ENCODE peak calls at places on chromosomes 3 and 15, in seven cellular contexts. T, A, L, D, G, W and N are unnamed samples.

GRCh38 chr15:64844576-64845140 is 2.9 kb downstream of the PLEKHO2 start:
- DNase-seq in D (no peak), T (peak), L (no peak), A (no peak), G (no peak), W (no peak), N (no peak)

GRCh38 chr3:113104746-113105479 is 106.4 kb upstream of the BOC start:
- DNase-seq in T (no peak), D (no peak), W (no peak), G (no peak), A (no peak), L (no peak), N (no peak)

GRCh38 chr15:101357333-101357732 is 62.3 kb upstream of the SNRPA1 start:
- DNase-seq in W (peak), T (no peak), G (peak), D (no peak), A (no peak), L (no peak), N (no peak)

GRCh38 chr3:161455962-161456361 is 40.6 kb upstream of the OTOL1 start:
- DNase-seq in T (no peak), G (no peak), D (no peak), W (no peak), L (no peak), A (no peak), N (no peak)

GRCh38 chr3:13016083-13016725 is 57.0 kb downstream of the IQSEC1 start:
- DNase-seq in W (no peak), A (no peak), T (peak), G (no peak), D (no peak), L (peak), N (peak)

GRCh38 chr15:26166429-26166828 is 303.3 kb upstream of the ATP10A start:
- DNase-seq in W (no peak), D (no peak), L (no peak), G (no peak), T (no peak), A (no peak), N (no peak)

GRCh38 chr3:16808393-16809107 is 76.2 kb upstream of the PLCL2 start:
- DNase-seq in T (no peak), A (no peak), W (no peak), L (no peak), G (no peak), D (no peak), N (no peak)

GRCh38 chr15:89790206-89790605 is 14.1 kb downstream of the MESP2 start:
- DNase-seq in W (no peak), G (no peak), L (no peak), A (no peak), D (no peak), T (peak), N (no peak)

GRCh38 chr3:31356941-31357340 is 175.8 kb upstream of the STT3B start:
- DNase-seq in L (peak), D (no peak), W (no peak), T (no peak), A (no peak), G (peak), N (no peak)

GRCh38 chr3:73391984-73392383 is 232.8 kb downstream of the PDZRN3 start:
- DNase-seq in W (no peak), A (no peak), T (no peak), L (no peak), D (no peak), G (no peak), N (no peak)

GRCh38 chr15:74809242-74809641 is 3.4 kb upstream of the LMAN1L start:
- DNase-seq in G (no peak), T (no peak), D (no peak), L (no peak), A (no peak), W (no peak), N (no peak)

GRCh38 chr15:49382394-49382793 is 40.6 kb upstream of the FGF7 start:
- DNase-seq in T (no peak), L (no peak), G (no peak), A (no peak), W (no peak), D (no peak), N (no peak)

GRCh38 chr15:100863406-100864198 is 16.0 kb upstream of the ALDH1A3 start:
- DNase-seq in T (no peak), L (no peak), D (peak), A (no peak), W (peak), G (no peak), N (no peak)

GRCh38 chr3:125140817-125141595 is 71.5 kb downstream of the SLC12A8 start:
- DNase-seq in A (no peak), D (no peak), T (no peak), L (no peak), G (no peak), W (no peak), N (no peak)

GRCh38 chr3:135503429-135504083 is 462.0 kb upstream of the PPP2R3A start:
- DNase-seq in T (peak), D (peak), W (peak), L (peak), G (peak), A (peak), N (peak)

GRCh38 chr3:58462829-58463180 is 29.1 kb upstream of the KCTD6 start:
- DNase-seq in G (no peak), A (no peak), L (no peak), W (no peak), D (no peak), T (no peak), N (no peak)

GRCh38 chr3:96361241-96361640 is 453.2 kb upstream of the EPHA6 start:
- DNase-seq in L (no peak), W (no peak), G (no peak), T (no peak), D (no peak), A (no peak), N (no peak)

GRCh38 chr3:137988152-137988551 is 21.8 kb upstream of the CLDN18 start:
- DNase-seq in G (no peak), T (no peak), D (no peak), L (no peak), A (no peak), W (no peak), N (no peak)

GRCh38 chr15:41936649-41937567 is 35.4 kb downstream of the EHD4 start:
- DNase-seq in L (peak), T (peak), D (peak), W (no peak), A (no peak), G (no peak), N (no peak)

GRCh38 chr3:49901351-49902339 is 2.0 kb downstream of the MST1R start:
- DNase-seq in W (no peak), D (no peak), T (no peak), G (peak), L (no peak), A (no peak), N (no peak)

GRCh38 chr3:3119393-3119851 is 7.3 kb upstream of the TRNT1 start:
- DNase-seq in D (no peak), T (no peak), A (no peak), G (no peak), L (no peak), W (no peak), N (no peak)

GRCh38 chr3:13316603-13317002 is 103.5 kb downstream of the NUP210 start:
- DNase-seq in G (no peak), T (no peak), A (no peak), W (no peak), D (peak), L (peak), N (no peak)

GRCh38 chr3:193963808-193964516 is 172.0 kb upstream of the HES1 start:
- DNase-seq in T (no peak), L (no peak), D (no peak), G (no peak), A (no peak), W (no peak), N (no peak)

GRCh38 chr3:119575507-119575906 is 3.8 kb upstream of the ADPRH start:
- DNase-seq in T (no peak), A (no peak), G (no peak), D (no peak), W (no peak), L (no peak), N (no peak)

GRCh38 chr3:22960326-22960984 is 242.7 kb upstream of the UBE2E2 start:
- DNase-seq in L (peak), T (peak), A (peak), W (no peak), D (no peak), G (peak), N (no peak)

GRCh38 chr3:112357888-112358287 is 24.9 kb downstream of the CD200 start:
- DNase-seq in G (no peak), D (no peak), L (no peak), W (no peak), T (peak), A (no peak), N (no peak)

GRCh38 chr3:128385080-128385832 is 81.4 kb downstream of the DNAJB8 start:
- DNase-seq in D (no peak), G (no peak), A (peak), W (no peak), T (peak), L (peak), N (peak)

GRCh38 chr3:109927161-109927560 is 589.8 kb upstream of the DPPA4 start:
- DNase-seq in L (no peak), A (no peak), D (no peak), G (peak), W (peak), T (no peak), N (no peak)

GRCh38 chr3:15152166-15152565 is 53.2 kb upstream of the RBSN start:
- DNase-seq in T (no peak), A (no peak), W (no peak), D (no peak), G (no peak), L (no peak), N (no peak)
- H3K27ac ChIP-seq in T (no peak), A (no peak), W (no peak), D (no peak), G (no peak), L (no peak), N (no peak)

DNA sequence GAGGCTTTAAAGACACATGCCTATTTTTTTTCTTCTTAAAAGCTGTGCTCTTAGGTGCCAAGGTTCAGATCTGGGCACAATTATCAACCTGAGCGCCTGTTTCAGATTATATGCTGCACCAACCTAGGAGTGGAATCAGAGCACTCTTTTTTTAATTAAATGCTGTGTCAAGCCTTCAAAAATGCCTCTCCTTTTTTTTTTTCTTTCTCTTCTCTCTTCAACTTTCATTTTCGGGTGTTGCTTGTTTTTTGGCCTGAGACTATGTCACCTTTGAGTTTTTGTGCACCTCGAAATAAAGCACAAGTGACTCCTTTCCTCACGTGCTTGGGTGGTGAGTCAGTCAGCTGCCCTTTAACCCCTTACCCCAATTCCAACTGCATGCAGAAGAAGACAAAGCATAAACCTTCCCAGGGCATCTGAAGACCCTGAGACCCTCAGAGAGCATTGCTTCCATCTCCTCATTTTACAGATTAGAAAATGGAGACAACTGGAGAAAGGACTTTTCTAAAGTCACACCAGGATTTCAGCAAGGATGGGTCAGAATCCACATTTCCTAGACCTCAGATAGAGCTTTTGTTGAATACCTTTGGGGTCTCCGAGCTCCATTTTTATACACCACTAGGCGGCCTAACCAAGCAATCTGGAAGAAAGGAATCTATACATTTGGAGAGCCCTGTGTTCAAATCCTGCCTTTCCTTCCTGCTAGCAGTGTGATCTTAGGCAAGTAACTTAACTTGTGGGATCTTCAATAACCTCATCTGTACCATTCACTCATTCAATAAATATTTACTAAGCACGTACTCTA is 631 bp upstream of the PRICKLE2 start:
- DNase-seq in A (no peak), G (no peak), T (no peak), W (no peak), D (no peak), L (no peak), N (no peak)
- H3K27ac ChIP-seq in A (peak), G (no peak), T (peak), W (peak), D (peak), L (no peak), N (peak)

GRCh38 chr3:77189684-77190083 is 149.8 kb downstream of the ROBO2 start:
- DNase-seq in D (no peak), L (no peak), T (no peak), G (no peak), A (no peak), W (no peak), N (no peak)

GRCh38 chr3:77191014-77191413 is 151.1 kb downstream of the ROBO2 start:
- DNase-seq in A (no peak), L (no peak), T (no peak), G (no peak), W (no peak), D (no peak), N (no peak)

GRCh38 chr3:77191640-77192039 is 151.7 kb downstream of the ROBO2 start:
- DNase-seq in L (no peak), W (no peak), G (no peak), D (no peak), A (no peak), T (no peak), N (no peak)

GRCh38 chr3:77189258-77189657 is 149.4 kb downstream of the ROBO2 start:
- DNase-seq in A (no peak), W (no peak), L (no peak), T (no peak), D (no peak), G (no peak), N (no peak)

GRCh38 chr3:77190281-77190841 is 150.5 kb downstream of the ROBO2 start:
- DNase-seq in A (no peak), G (no peak), W (no peak), T (no peak), L (no peak), D (no peak), N (no peak)
- H3K27ac ChIP-seq in A (no peak), G (no peak), W (no peak), T (no peak), L (no peak), D (no peak), N (no peak)

GRCh38 chr15:67156834-67157233 is 91.4 kb downstream of the SMAD3 start:
- DNase-seq in G (no peak), L (no peak), D (no peak), A (no peak), W (no peak), T (no peak), N (no peak)

GRCh38 chr15:67157779-67158366 is 92.5 kb downstream of the SMAD3 start:
- DNase-seq in T (no peak), L (no peak), A (no peak), D (no peak), W (no peak), G (no peak), N (no peak)

GRCh38 chr15:67154249-67154648 is 88.8 kb downstream of the SMAD3 start:
- DNase-seq in W (no peak), D (no peak), A (no peak), G (no peak), T (no peak), L (no peak), N (no peak)

GRCh38 chr15:67158367-67158766 is 93.0 kb downstream of the SMAD3 start:
- DNase-seq in D (no peak), A (no peak), L (no peak), T (no peak), G (no peak), W (no peak), N (no peak)

GRCh38 chr15:67156426-67156825 is 91.0 kb downstream of the SMAD3 start:
- DNase-seq in G (no peak), T (no peak), W (no peak), A (no peak), D (no peak), L (no peak), N (no peak)
- H3K27ac ChIP-seq in G (no peak), T (no peak), W (no peak), A (no peak), D (no peak), L (no peak), N (no peak)

GRCh38 chr3:178393833-178394232 is 142.4 kb upstream of the KCNMB2 start:
- DNase-seq in T (no peak), A (no peak), L (no peak), D (no peak), W (no peak), G (peak), N (no peak)
- H3K27ac ChIP-seq in T (peak), A (no peak), L (peak), D (peak), W (peak), G (no peak), N (peak)